ENCODE peak calls at places on chromosomes 4 and X, in six cellular contexts. W is tibial nerve, O is dorsolateral prefrontal cortex, M is HL-60, S is hepatocyte, X is IMR-90. N is an unnamed sample.

GRCh38 chr4:7474320-7474719 is 39.6 kb upstream of the PSAPL1 start:
- DNase-seq in M (no peak), O (no peak), X (no peak), W (no peak), S (no peak), N (no peak)

GRCh38 chrX:45009371-45010000 is 136.5 kb downstream of the KDM6A start:
- DNase-seq in X (peak; percentile 66), W (no peak), S (no peak), O (no peak), M (no peak), N (no peak)

GRCh38 chr4:12912896-12913418 is 571.2 kb downstream of the RAB28 start:
- DNase-seq in W (no peak), S (no peak), X (no peak), M (no peak), O (no peak), N (no peak)

GRCh38 chrX:54891573-54891972 is 29.1 kb upstream of the TRO start:
- DNase-seq in M (peak; percentile 33), O (no peak), X (peak; percentile 28), S (peak; percentile 30), W (peak; percentile 12), N (peak; percentile 7)

GRCh38 chr4:147492301-147492700 is 11.4 kb downstream of the EDNRA start:
- DNase-seq in O (no peak), X (peak; percentile 33), W (no peak), M (no peak), S (no peak), N (no peak)

GRCh38 chr4:151641167-151641566 is 119.6 kb downstream of the GATB start:
- DNase-seq in X (peak; percentile 33), O (no peak), W (no peak), M (peak; percentile 89), S (no peak), N (no peak)

GRCh38 chr4:37885496-37885895 is 5.4 kb upstream of the TBC1D1 start:
- DNase-seq in X (peak; percentile 43), S (peak; percentile 32), O (no peak), W (no peak), M (no peak), N (no peak)

GRCh38 chr4:82491251-82491960 is 61.0 kb downstream of the ENOPH1 start:
- DNase-seq in W (no peak), S (no peak), X (no peak), M (no peak), O (no peak), N (no peak)

GRCh38 chr4:41538887-41539498 is 1.0 kb downstream of the LIMCH1 start:
- DNase-seq in M (no peak), W (no peak), X (no peak), O (no peak), S (no peak), N (no peak)

GRCh38 chrX:134542485-134542884 is 82.5 kb downstream of the HPRT1 start:
- DNase-seq in S (peak; percentile 33), X (peak; percentile 70), M (peak; percentile 42), W (no peak), O (no peak), N (no peak)

GRCh38 chr4:168710353-168710946 is 213.6 kb downstream of the PALLD start:
- DNase-seq in S (peak; percentile 58), W (peak; percentile 74), M (peak; percentile 12), X (peak; percentile 79), O (no peak), N (no peak)

GRCh38 chr4:156778606-156779005 is 193.0 kb downstream of the PDGFC start:
- DNase-seq in O (no peak), W (no peak), X (peak; percentile 91), M (no peak), S (no peak), N (no peak)

DNA sequence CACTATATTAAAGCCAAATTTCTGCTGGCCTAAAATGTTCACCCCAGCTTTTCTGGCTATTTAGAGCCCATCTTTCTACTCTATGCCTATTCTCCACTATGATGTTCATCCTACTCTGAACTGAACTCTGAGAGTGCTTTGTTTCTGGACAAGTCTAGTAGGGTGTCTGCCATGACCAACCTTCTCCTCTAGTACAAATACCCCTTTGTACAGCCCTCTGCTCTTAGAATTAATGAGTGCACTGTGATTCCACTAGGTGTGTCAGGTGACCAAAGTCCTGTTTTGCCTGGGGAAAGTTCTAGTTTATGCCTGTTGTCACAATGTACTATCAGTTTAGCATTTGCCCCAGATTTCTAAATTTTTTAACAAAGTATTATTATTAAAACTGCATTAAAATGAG is 388.1 kb upstream of the MAD2L1 start:
- DNase-seq in X (no peak), M (no peak), S (no peak), W (no peak), O (no peak), N (no peak)
- H3K27ac ChIP-seq in X (no peak overlapping the region), M (no peak overlapping the region), S (no peak overlapping the region), W (no peak overlapping the region), O (no peak overlapping the region), N (no peak overlapping the region)

DNA sequence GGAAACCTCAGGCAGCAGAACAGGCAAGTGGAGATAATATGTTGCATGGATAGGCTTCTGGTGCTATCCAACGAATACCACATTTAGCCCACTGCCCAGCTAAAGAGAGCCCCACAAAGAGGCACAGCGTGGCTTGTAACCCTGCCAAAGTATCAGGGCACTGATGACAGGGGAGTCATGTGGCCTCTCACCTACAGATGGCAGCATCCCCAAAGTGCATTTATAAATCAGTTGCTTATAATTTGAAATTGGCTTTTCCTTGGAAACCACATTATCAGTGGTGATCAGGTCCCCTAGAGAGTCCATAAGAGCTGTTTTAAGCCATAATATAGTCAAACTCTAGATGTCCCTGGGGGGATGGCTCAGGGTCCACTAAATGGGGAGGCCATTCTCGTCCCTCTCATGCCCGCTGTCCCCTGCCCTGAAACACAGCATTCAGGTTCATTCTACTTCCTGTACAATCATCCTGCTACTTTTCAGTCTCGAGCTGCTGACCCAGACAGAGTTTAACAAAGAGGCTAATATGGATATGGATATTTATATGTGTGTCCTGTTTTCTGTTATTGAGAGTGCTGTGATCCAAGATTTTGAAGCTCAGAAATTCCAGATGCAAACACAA is 28.6 kb downstream of the SRPX start:
- DNase-seq in O (no peak), X (peak; percentile 25), S (no peak), W (peak; percentile 9), M (peak; percentile 25), N (no peak)
- TF ChIP-seq CTCF in O (no peak), X (peak; percentile 45), S (peak; percentile 38), W (no peak), M (peak; percentile 27), N (no peak)

GRCh38 chr4:791866-792630 is 33.9 kb downstream of the CPLX1 start:
- DNase-seq in W (no peak), O (no peak), M (no peak), X (no peak), S (no peak), N (peak; percentile 47)
- H3K27me3 ChIP-seq in W (peaks cover 3% of the 10 kb centered on the region), O (peaks cover 53% of the 10 kb centered on the region), M (peaks cover 65% of the 10 kb centered on the region), X (peaks cover 77% of the 10 kb centered on the region), S (peaks cover 50% of the 10 kb centered on the region), N (peaks cover 48% of the 10 kb centered on the region)

GRCh38 chrX:119677654-119677981 is 15.3 kb downstream of the SEPTIN6 start:
- DNase-seq in O (no peak), W (no peak), S (no peak), X (no peak), M (no peak), N (no peak)

GRCh38 chrX:119686087-119686639 is 6.8 kb downstream of the SEPTIN6 start:
- DNase-seq in O (no peak), W (no peak), M (no peak), X (no peak), S (no peak), N (no peak)

GRCh38 chrX:119685225-119686066 is 7.5 kb downstream of the SEPTIN6 start:
- DNase-seq in X (no peak), O (no peak), M (peak; percentile 89), W (peak; percentile 27), S (no peak), N (no peak)

GRCh38 chrX:119684916-119685224 is 8.1 kb downstream of the SEPTIN6 start:
- DNase-seq in X (no peak), S (no peak), M (no peak), O (no peak), W (no peak), N (no peak)

DNA sequence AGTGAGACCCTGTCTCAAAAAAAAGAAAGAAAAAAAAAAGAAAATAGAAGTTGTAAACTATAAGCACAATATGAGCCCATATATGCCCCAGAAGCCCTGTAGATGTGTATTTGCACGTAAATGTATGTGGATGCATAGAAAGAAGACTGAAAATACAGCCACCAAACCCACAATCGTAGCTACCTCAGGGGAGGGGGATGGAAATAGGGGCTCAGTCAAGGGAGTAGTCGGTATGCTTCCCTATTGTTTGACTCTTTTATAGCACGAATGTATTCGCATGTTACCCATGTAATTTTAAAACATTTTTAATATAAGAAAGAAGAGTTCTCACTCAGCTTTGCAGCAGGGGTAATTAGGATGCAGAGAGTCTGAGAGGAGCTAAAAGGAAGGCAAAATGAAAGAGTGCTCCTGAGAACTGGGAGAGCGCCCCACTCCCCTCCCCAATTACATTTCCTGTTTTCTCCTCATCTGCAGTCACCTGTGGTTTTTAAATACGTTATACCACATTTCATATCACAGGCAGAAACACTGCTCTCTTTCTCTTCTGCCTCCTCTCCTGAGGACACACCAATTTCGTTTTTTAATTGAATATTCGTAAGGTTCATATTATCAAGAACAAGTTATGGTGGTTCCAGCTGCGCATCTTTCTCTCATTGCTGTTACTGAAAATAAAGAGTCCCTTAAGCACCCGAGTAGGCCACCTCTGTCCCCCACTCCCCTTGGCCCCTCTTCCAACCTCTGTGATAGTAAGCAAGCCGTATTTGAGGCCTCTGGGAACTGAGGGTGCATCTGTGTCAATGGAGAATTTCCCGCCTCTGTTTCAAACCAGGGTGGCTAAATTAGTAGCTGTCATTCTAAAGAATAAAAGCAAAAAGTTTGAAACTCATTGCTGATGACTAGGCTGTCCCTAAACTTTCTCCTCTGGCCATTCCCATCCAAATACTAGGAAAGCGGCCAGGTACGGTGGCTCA is 10.7 kb downstream of the SEPTIN6 start:
- DNase-seq in W (no peak), X (no peak), O (no peak), S (no peak), M (peak; percentile 70), N (peak; percentile 48)
- H3K27ac ChIP-seq in W (no peak overlapping the region), X (no peak overlapping the region), O (no peak overlapping the region), S (no peak overlapping the region), M (peak overlapping the region; percentile 94), N (peak overlapping the region; percentile 89)

GRCh38 chr4:179872751-179873150 is 2370.5 kb upstream of the TENM3 start:
- DNase-seq in X (no peak), M (no peak), S (no peak), O (no peak), W (no peak), N (no peak)

GRCh38 chr4:179871726-179872125 is 2371.5 kb upstream of the TENM3 start:
- DNase-seq in M (no peak), S (no peak), X (no peak), O (no peak), W (no peak), N (no peak)

DNA sequence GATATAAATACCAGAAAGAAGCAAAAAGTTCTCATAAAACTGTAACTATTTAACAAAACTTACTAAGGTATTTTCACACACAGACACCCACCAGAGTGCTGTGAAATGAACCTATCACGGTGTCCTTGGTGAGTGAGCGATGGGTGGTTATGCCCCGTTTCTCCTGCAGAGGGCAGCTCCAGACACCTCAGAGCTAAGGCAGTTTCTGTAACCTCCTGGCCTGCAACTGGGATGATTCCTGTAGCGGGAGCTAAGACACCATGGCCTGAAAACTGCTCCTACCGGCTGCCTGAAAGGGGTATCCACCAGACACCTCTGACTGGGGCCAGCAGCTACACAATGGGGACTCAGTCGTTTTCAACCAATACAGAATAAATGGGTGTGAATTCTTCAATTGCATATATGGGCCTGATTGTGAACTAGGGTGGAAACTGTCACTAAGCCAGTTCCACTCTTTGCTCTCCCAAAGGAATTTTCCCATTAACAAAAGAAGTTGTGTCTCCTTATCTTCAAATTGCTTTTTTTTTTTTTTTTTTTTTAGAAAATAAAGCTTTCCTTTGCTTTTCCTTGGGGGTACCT is 2375.8 kb upstream of the TENM3 start:
- DNase-seq in M (peak; percentile 71), S (peak; percentile 81), W (peak; percentile 8), X (peak; percentile 57), O (peak; percentile 51), N (no peak)
- TF ChIP-seq CTCF in M (peak; percentile 71), S (peak; percentile 72), W (peak; percentile 42), X (peak; percentile 54), O (peak; percentile 36), N (no peak)